ENCODE peak calls at places on chromosomes 11 and 22, in nine cellular contexts. K is upper lobe of right lung; F is NCI-H1930; Z is head of caudate nucleus; V is T-helper 2 cell; G is GM04504; U is NCI-H1092 treated with DMSO at 0.1 percent for 48 hours; Q is stimulated activated naive CD8-positive, alpha-beta T cell treated with anti-CD3 and anti-CD28 coated beads, Interleukin-15, amount 100 ng/mL, for 72 hours; J is T1000. P is an unnamed sample.

GRCh38 chr11:115627666-115628460 is 123.6 kb upstream of the CADM1 start:
- DNase-seq in K (no peak), F (no peak), Z (no peak), V (no peak), G (no peak), U (no peak), Q (no peak), J (no peak), P (no peak)

GRCh38 chr11:125402436-125402835 is 93.6 kb downstream of the FEZ1 start:
- DNase-seq in K (no peak), F (no peak), Z (no peak), V (no peak), G (peak; percentile 56), U (no peak), Q (no peak), J (no peak), P (no peak)

GRCh38 chr11:27477243-27477642 is 4.7 kb upstream of the LGR4 start:
- DNase-seq in K (no peak), F (no peak), Z (no peak), V (no peak), G (no peak), U (no peak), Q (no peak), J (no peak), P (no peak)

GRCh38 chr11:116641561-116642045 is 131.2 kb downstream of the BUD13 start:
- DNase-seq in K (peak; percentile 76), F (no peak), Z (peak; percentile 45), V (no peak), G (no peak), U (peak; percentile 68), Q (peak; percentile 31), J (no peak), P (peak; percentile 47)

GRCh38 chr11:33687733-33688479 is 12.7 kb downstream of the C11orf91 start:
- DNase-seq in K (no peak), F (no peak), Z (no peak), V (no peak), G (no peak), U (peak; percentile 63), Q (no peak), J (peak; percentile 28), P (peak; percentile 57)

GRCh38 chr11:46237248-46238077 is 40.0 kb upstream of the CREB3L1 start:
- DNase-seq in K (peak; percentile 81), F (peak; percentile 34), Z (peak; percentile 40), V (no peak), G (no peak), U (no peak), Q (peak; percentile 75), J (peak; percentile 77), P (no peak)

GRCh38 chr11:123653405-123653996 is 923 bp downstream of the SCN3B start:
- DNase-seq in K (no peak), F (peak; percentile 12), Z (peak; percentile 13), V (no peak), G (no peak), U (peak; percentile 62), Q (no peak), J (no peak), P (no peak)

GRCh38 chr11:88312665-88313064 is 24.9 kb downstream of the CTSC start:
- DNase-seq in K (no peak), F (no peak), Z (no peak), V (no peak), G (no peak), U (no peak), Q (no peak), J (no peak), P (no peak)

GRCh38 chr11:59475176-59475575 is 2.1 kb downstream of the OR4D10 start:
- DNase-seq in K (no peak), F (no peak), Z (no peak), V (no peak), G (no peak), U (no peak), Q (no peak), J (no peak), P (no peak)

GRCh38 chr22:40708177-40708576 is 28.9 kb downstream of the MCHR1 start:
- DNase-seq in K (no peak), F (no peak), Z (no peak), V (no peak), G (no peak), U (no peak), Q (no peak), J (no peak), P (no peak)

GRCh38 chr11:65862941-65863888 is 3.0 kb downstream of the MUS81 start:
- DNase-seq in K (peak; percentile 60), F (no peak), Z (no peak), V (no peak), G (no peak), U (no peak), Q (peak; percentile 9), J (no peak), P (no peak)

GRCh38 chr22:37167981-37168647 is 18.4 kb upstream of the IL2RB start:
- DNase-seq in K (no peak), F (no peak), Z (no peak), V (no peak), G (no peak), U (no peak), Q (no peak), J (no peak), P (no peak)

GRCh38 chr22:26585104-26585790 is 4.7 kb downstream of the TPST2 start:
- DNase-seq in K (peak; percentile 81), F (no peak), Z (no peak), V (no peak), G (peak; percentile 73), U (no peak), Q (peak; percentile 18), J (peak; percentile 78), P (no peak)

GRCh38 chr11:32885556-32885955 is 7.1 kb upstream of the QSER1 start:
- DNase-seq in K (no peak), F (no peak), Z (no peak), V (no peak), G (no peak), U (no peak), Q (no peak), J (no peak), P (no peak)

GRCh38 chr11:116210663-116211062 is 562.1 kb downstream of the BUD13 start:
- DNase-seq in K (no peak), F (no peak), Z (no peak), V (no peak), G (no peak), U (no peak), Q (no peak), J (no peak), P (no peak)

GRCh38 chr22:30262917-30263741 is 3.5 kb downstream of the OSM start:
- DNase-seq in K (peak; percentile 84), F (no peak), Z (peak; percentile 80), V (peak; percentile 65), G (no peak), U (peak; percentile 45), Q (peak; percentile 77), J (peak; percentile 42), P (no peak)

GRCh38 chr11:64476866-64477265 is 114.2 kb upstream of the SLC22A12 start:
- DNase-seq in K (no peak), F (no peak), Z (no peak), V (no peak), G (no peak), U (no peak), Q (no peak), J (no peak), P (no peak)

GRCh38 chr11:31953803-31954327 is 137.0 kb upstream of the RCN1 start:
- DNase-seq in K (no peak), F (no peak), Z (no peak), V (no peak), G (no peak), U (no peak), Q (no peak), J (no peak), P (no peak)

GRCh38 chr11:833849-834311 is 1.1 kb downstream of the CD151 start:
- DNase-seq in K (no peak), F (no peak), Z (no peak), V (no peak), G (no peak), U (no peak), Q (no peak), J (no peak), P (no peak)

GRCh38 chr22:35630387-35630793 is 13.3 kb upstream of the MB start:
- DNase-seq in K (peak; percentile 52), F (no peak), Z (no peak), V (no peak), G (no peak), U (no peak), Q (peak; percentile 19), J (peak; percentile 43), P (no peak)

GRCh38 chr11:36069576-36070214 is 125.8 kb downstream of the LDLRAD3 start:
- DNase-seq in K (no peak), F (no peak), Z (no peak), V (no peak), G (no peak), U (no peak), Q (no peak), J (no peak), P (no peak)

GRCh38 chr22:39622881-39623367 is 52.4 kb downstream of the CACNA1I start:
- DNase-seq in K (peak; percentile 81), F (no peak), Z (peak; percentile 49), V (peak; percentile 39), G (no peak), U (no peak), Q (peak; percentile 72), J (no peak), P (peak; percentile 75)

P was measured in iPS DF 6.9.